ENCODE peak calls at places on chromosomes 3 and 15, in nine cellular contexts. I is colonic mucosa; Z is fibroblast of lung; C is activated CD8-positive, alpha-beta T cell treated with anti-CD3 and anti-CD28 coated beads for 36 hours; V is endothelial cell; R is GM10248; A is LNCaP clone FGC; F is heart left ventricle; S is fibroblast of mammary gland. L is an unnamed sample.
A peak's percentile ranks its signal among the peaks of the same experiment; 100 is the strongest.

GRCh38 chr15:99729920-99730319 is 3.3 kb downstream of the LYSMD4 start:
- DNase-seq in V (peak; percentile 51), Z (peak; percentile 41), S (peak; percentile 42), C (peak; percentile 41), I (peak; percentile 29), R (no peak), F (peak; percentile 55), A (peak; percentile 17), L (no peak)

GRCh38 chr3:15339786-15340215 is 7.4 kb upstream of the SH3BP5 start:
- DNase-seq in F (no peak), R (no peak), I (no peak), Z (peak; percentile 81), S (peak; percentile 91), V (no peak), A (no peak), C (no peak), L (no peak)

GRCh38 chr3:46721009-46721408 is 3.3 kb upstream of the PRSS50 start:
- DNase-seq in F (no peak), R (no peak), Z (no peak), S (no peak), C (no peak), A (no peak), I (no peak), V (no peak), L (no peak)

GRCh38 chr3:109642042-109642441 is 304.7 kb upstream of the DPPA4 start:
- DNase-seq in I (no peak), A (no peak), C (no peak), R (no peak), Z (peak; percentile 14), F (no peak), S (no peak), V (no peak), L (no peak)

GRCh38 chr3:147680820-147681488 is 271.8 kb downstream of the ZIC1 start:
- DNase-seq in V (no peak), F (peak; percentile 59), A (no peak), S (no peak), Z (peak; percentile 15), C (no peak), R (no peak), I (no peak), L (no peak)

GRCh38 chr3:171248426-171249115 is 211.6 kb downstream of the TNIK start:
- DNase-seq in S (no peak), A (no peak), R (peak; percentile 59), F (no peak), I (no peak), V (no peak), Z (no peak), C (no peak), L (no peak)

GRCh38 chr15:101045236-101045646 is 126.1 kb downstream of the LRRK1 start:
- DNase-seq in R (no peak), I (peak; percentile 16), A (no peak), F (peak; percentile 23), Z (no peak), S (no peak), C (no peak), V (peak; percentile 1), L (peak; percentile 59)

GRCh38 chr15:39944711-39945110 is 10.8 kb downstream of the EIF2AK4 start:
- DNase-seq in F (no peak), V (no peak), I (no peak), Z (peak; percentile 97), A (no peak), R (no peak), S (peak; percentile 90), C (no peak), L (no peak)

GRCh38 chr3:114144909-114145688 is 33.8 kb downstream of the DRD3 start:
- DNase-seq in Z (peak; percentile 98), V (no peak), F (no peak), I (no peak), A (peak; percentile 92), R (no peak), C (peak; percentile 65), S (peak; percentile 96), L (no peak)

GRCh38 chr3:88195951-88196434 is 46.2 kb downstream of the C3orf38 start:
- DNase-seq in V (no peak), F (no peak), A (no peak), Z (peak; percentile 73), R (no peak), I (no peak), S (peak; percentile 56), C (peak; percentile 75), L (no peak)

GRCh38 chr3:46359748-46360509 is 6.0 kb downstream of the CCR2 start:
- DNase-seq in F (no peak), R (no peak), V (no peak), C (peak; percentile 51), S (peak; percentile 55), Z (peak; percentile 37), A (no peak), I (no peak), L (no peak)

GRCh38 chr3:149771652-149772271 is 19.5 kb upstream of the COMMD2 start:
- DNase-seq in I (peak; percentile 56), Z (peak; percentile 25), F (peak; percentile 35), R (peak; percentile 60), S (peak; percentile 38), A (no peak), C (peak; percentile 62), V (peak; percentile 73), L (no peak)

GRCh38 chr3:127449489-127450212 is 140.9 kb downstream of the TPRA1 start:
- DNase-seq in F (no peak), Z (no peak), C (no peak), S (no peak), A (no peak), V (no peak), I (no peak), R (no peak), L (peak; percentile 22)

GRCh38 chr3:11363732-11364131 is 91.5 kb downstream of the ATG7 start:
- DNase-seq in S (no peak), R (no peak), Z (no peak), A (no peak), F (no peak), V (no peak), I (no peak), C (no peak), L (no peak)

GRCh38 chr3:28816017-28816416 is 464.9 kb upstream of the RBMS3 start:
- DNase-seq in S (no peak), I (no peak), R (no peak), A (no peak), F (no peak), Z (no peak), V (no peak), C (no peak), L (no peak)

GRCh38 chr15:63836579-63836978 is 2.8 kb upstream of the HERC1 start:
- DNase-seq in F (no peak), V (no peak), S (no peak), A (no peak), C (no peak), R (no peak), I (no peak), Z (no peak), L (no peak)

GRCh38 chr15:59553879-59554735 is 57.5 kb upstream of the GCNT3 start:
- DNase-seq in V (peak; percentile 19), I (no peak), S (peak; percentile 26), F (no peak), Z (peak; percentile 84), R (no peak), A (peak; percentile 64), C (no peak), L (no peak)

GRCh38 chr15:35885870-35886269 is 339.9 kb upstream of the DPH6 start:
- DNase-seq in A (no peak), R (no peak), Z (no peak), F (no peak), C (no peak), S (peak; percentile 14), I (no peak), V (no peak), L (no peak)

GRCh38 chr15:75761446-75762356 is 49.1 kb upstream of the CSPG4 start:
- DNase-seq in C (no peak), Z (no peak), I (no peak), V (no peak), F (no peak), S (no peak), R (no peak), A (no peak), L (no peak)

GRCh38 chr15:75763137-75763611 is 50.5 kb upstream of the CSPG4 start:
- DNase-seq in I (no peak), S (no peak), A (no peak), V (no peak), C (no peak), R (no peak), Z (no peak), F (no peak), L (no peak)

GRCh38 chr15:75753145-75753544 is 40.5 kb upstream of the CSPG4 start:
- DNase-seq in C (no peak), I (no peak), V (no peak), F (no peak), R (no peak), Z (no peak), S (no peak), A (no peak), L (no peak)

GRCh38 chr15:75760689-75761435 is 48.2 kb upstream of the CSPG4 start:
- DNase-seq in S (no peak), A (no peak), C (no peak), V (no peak), R (no peak), Z (no peak), I (no peak), F (no peak), L (no peak)

GRCh38 chr15:75758071-75758872 is 45.6 kb upstream of the CSPG4 start:
- DNase-seq in S (peak; percentile 78), I (peak; percentile 94), A (peak; percentile 63), F (peak; percentile 89), V (peak; percentile 79), C (peak; percentile 79), R (peak; percentile 87), Z (peak; percentile 80), L (no peak)
- TF ChIP-seq CTCF in S (peak; percentile 23), I (no peak), A (peak; percentile 13), F (no peak), V (no peak), C (no peak), R (peak; percentile 8), Z (peak; percentile 24), L (peak; percentile 63)

DNA sequence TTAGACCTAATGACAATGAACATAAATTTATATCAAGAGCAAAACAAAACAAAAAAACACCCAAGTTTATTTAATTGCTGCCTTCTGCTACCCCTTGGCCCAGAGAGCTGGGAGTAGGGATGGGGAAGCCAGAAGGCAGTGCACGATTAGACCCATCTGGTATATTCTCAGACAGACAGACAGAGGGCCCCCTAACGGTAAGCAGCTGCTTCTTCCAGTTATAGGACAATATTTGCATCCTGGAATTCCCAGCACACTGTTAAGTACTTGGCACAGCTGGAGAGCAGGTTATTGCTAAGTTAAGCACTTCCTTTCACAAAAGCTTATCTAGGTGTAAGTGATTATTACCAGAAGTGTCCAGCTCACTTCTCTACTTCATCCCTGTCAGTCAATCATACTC is 39.3 kb downstream of the C2CD4B start:
- DNase-seq in R (no peak), V (no peak), C (no peak), A (peak; percentile 63), I (peak; percentile 74), Z (peak; percentile 42), S (peak; percentile 61), F (no peak), L (no peak)
- TF ChIP-seq CTCF in R (no peak), V (no peak), C (no peak), A (peak; percentile 63), I (peak; percentile 42), Z (peak; percentile 50), S (peak; percentile 68), F (peak; percentile 44), L (peak; percentile 69)

GRCh38 chr3:126132751-126133511 is 47.5 kb downstream of the ALDH1L1 start:
- DNase-seq in I (peak; percentile 9), V (no peak), F (peak; percentile 13), Z (no peak), C (no peak), R (no peak), A (no peak), S (no peak), L (peak; percentile 51)
- TF ChIP-seq CTCF in I (no peak), V (peak; percentile 41), F (no peak), Z (no peak), C (no peak), R (peak; percentile 2), A (peak; percentile 56), S (no peak), L (peak; percentile 64)

GRCh38 chr3:67578416-67578815 is 76.0 kb downstream of the SUCLG2 start:
- DNase-seq in R (no peak), F (no peak), V (peak; percentile 28), A (no peak), Z (no peak), I (no peak), S (no peak), C (no peak), L (no peak)
- TF ChIP-seq CTCF in R (no peak), F (no peak), V (no peak), A (no peak), Z (no peak), I (no peak), S (no peak), C (no peak), L (no peak)